ENCODE peak calls at places on chromosomes 1 and 21, in four cellular contexts. Z is A549, S is pancreas, X is thyroid gland. J is an unnamed sample. For H3K9me3 and H3K4me1, the result is how much of the 10 kb centered on the place peaks cover.

GRCh38 chr1:239212841-239213240 is 173.5 kb upstream of the CHRM3 start:
- DNase-seq in Z (no peak), S (no peak), X (no peak), J (no peak)

GRCh38 chr21:45876381-45877159 is 105.0 kb upstream of the COL6A1 start:
- DNase-seq in X (no peak), S (peak), Z (no peak), J (no peak)

GRCh38 chr1:10295471-10296085 is 85.2 kb downstream of the KIF1B start:
- DNase-seq in X (no peak), Z (no peak), S (no peak), J (no peak)

GRCh38 chr21:14841511-14842472 is 223.0 kb downstream of the NRIP1 start:
- DNase-seq in S (no peak), X (no peak), Z (no peak), J (no peak)

GRCh38 chr1:183276386-183276785 is 90.3 kb downstream of the LAMC2 start:
- DNase-seq in S (no peak), X (no peak), Z (no peak), J (no peak)

GRCh38 chr1:100178092-100178491 is at the start of gene LRRC39:
- DNase-seq in X (no peak), Z (no peak), S (no peak), J (no peak)

GRCh38 chr1:188479146-188479545 is 1650.4 kb downstream of the PLA2G4A start:
- DNase-seq in S (no peak), Z (no peak), X (no peak), J (no peak)

GRCh38 chr1:67584938-67585337 is 100.1 kb upstream of the GADD45A start:
- DNase-seq in Z (no peak), X (peak), S (no peak), J (no peak)

GRCh38 chr1:29256979-29257804 is 20.9 kb downstream of the PTPRU start:
- DNase-seq in S (peak), X (peak), Z (no peak), J (no peak)

GRCh38 chr21:44024895-44025353 is 12.8 kb downstream of the TRAPPC10 start:
- DNase-seq in S (no peak), Z (no peak), X (peak), J (peak)

GRCh38 chr21:43805275-43805800 is 16.0 kb downstream of the RRP1 start:
- DNase-seq in X (peak), Z (no peak), S (no peak), J (no peak)

GRCh38 chr1:26184883-26185282 is 5.5 kb upstream of the CATSPER4 start:
- DNase-seq in Z (no peak), S (no peak), X (no peak), J (no peak)

GRCh38 chr1:7886346-7886745 is 33.5 kb upstream of the UTS2 start:
- DNase-seq in X (no peak), Z (no peak), S (no peak), J (no peak)

GRCh38 chr21:41596241-41596925 is 88.4 kb upstream of the TMPRSS2 start:
- DNase-seq in Z (no peak), X (no peak), S (peak), J (no peak)

GRCh38 chr1:94807742-94808491 is 12.2 kb upstream of the SLC44A3 start:
- DNase-seq in X (no peak), S (no peak), Z (no peak), J (no peak)

GRCh38 chr1:178337091-178337726 is 159.6 kb downstream of the CLEC20A start:
- DNase-seq in X (no peak), Z (no peak), S (no peak), J (no peak)

GRCh38 chr1:23224721-23225648 is 7.7 kb upstream of the HTR1D start:
- DNase-seq in Z (no peak), S (no peak), X (no peak), J (peak)

DNA sequence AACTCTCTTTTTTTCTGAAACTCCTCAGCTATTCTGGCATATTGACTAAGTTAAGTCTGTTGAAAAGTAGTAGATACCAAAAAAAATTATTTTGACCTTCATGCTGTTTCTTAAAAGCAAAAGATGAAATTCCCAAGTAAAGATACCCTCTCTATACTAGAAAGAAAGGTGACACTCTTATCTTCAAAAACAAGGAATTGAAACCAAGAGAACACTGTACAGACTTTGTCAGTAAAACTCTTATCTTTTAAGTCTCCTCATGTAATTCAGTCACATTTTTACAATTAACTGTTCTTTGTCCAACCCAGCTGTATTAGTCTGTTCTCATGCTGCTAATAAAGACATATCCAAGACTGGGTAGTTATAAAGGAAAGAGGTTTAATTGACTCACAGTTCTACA is 496.2 kb downstream of the LTN1 start:
- DNase-seq in X (no peak), Z (no peak), S (no peak), J (no peak)
- TF ChIP-seq CTCF in X (no peak), Z (no peak), S (no peak), J (no peak)

GRCh38 chr1:204268101-204268500 is 54.3 kb upstream of the GOLT1A start:
- DNase-seq in X (no peak), Z (no peak), S (no peak), J (no peak)
- H3K9me3 ChIP-seq in X (under half), Z (under half), S (under half), J (under half)

GRCh38 chr1:171258429-171258828 is 10.1 kb downstream of the FMO1 start:
- DNase-seq in Z (no peak), S (no peak), X (no peak), J (no peak)

GRCh38 chr1:171252482-171252881 is 4.2 kb downstream of the FMO1 start:
- DNase-seq in Z (no peak), X (no peak), S (no peak), J (no peak)

GRCh38 chr1:171257207-171258052 is 9.1 kb downstream of the FMO1 start:
- DNase-seq in X (peak), Z (no peak), S (peak), J (peak)

GRCh38 chr1:171251741-171252300 is 3.5 kb downstream of the FMO1 start:
- DNase-seq in S (peak), X (peak), Z (peak), J (no peak)

GRCh38 chr1:171254859-171255258 is 6.6 kb downstream of the FMO1 start:
- DNase-seq in Z (no peak), S (no peak), X (no peak), J (no peak)
- H3K4me1 ChIP-seq in Z (under half), S (under half), X (under half), J (under half)

GRCh38 chr1:230105754-230106625 is 39.0 kb downstream of the GALNT2 start:
- DNase-seq in X (no peak), S (no peak), Z (peak), J (no peak)
- TF ChIP-seq CTCF in X (no peak), S (no peak), Z (no peak), J (no peak)

J was measured in psoas muscle.